ENCODE peak calls at places on chromosomes 2 and 18, in seven cellular contexts. One of them, this sample, is unnamed.
A peak's percentile ranks its signal among the peaks of the same experiment; 100 is the strongest.

GRCh38 chr2:240705204-240705781 is 13.6 kb downstream of the AQP12A start:
- DNase-seq in GM04503: no peak
- DNase-seq in psoas muscle: peak; percentile 22
- DNase-seq in lower lobe of right lung: no peak
- DNase-seq in hypothalamus: no peak
- DNase-seq in adrenal gland: no peak
- DNase-seq in HL-60: no peak
- DNase-seq in this sample: peak; percentile 56

GRCh38 chr18:50977037-50977760 is 9.4 kb downstream of the ELAC1 start:
- DNase-seq in GM04503: no peak
- DNase-seq in psoas muscle: no peak
- DNase-seq in lower lobe of right lung: no peak
- DNase-seq in hypothalamus: no peak
- DNase-seq in adrenal gland: no peak
- DNase-seq in HL-60: no peak
- DNase-seq in this sample: no peak

GRCh38 chr18:24027156-24027555 is 12.6 kb downstream of the TTC39C start:
- DNase-seq in GM04503: peak; percentile 85
- DNase-seq in psoas muscle: peak; percentile 72
- DNase-seq in lower lobe of right lung: no peak
- DNase-seq in hypothalamus: no peak
- DNase-seq in adrenal gland: peak; percentile 88
- DNase-seq in HL-60: peak; percentile 80
- DNase-seq in this sample: no peak

GRCh38 chr2:8659092-8659734 is 22.6 kb upstream of the ID2 start:
- DNase-seq in GM04503: no peak
- DNase-seq in psoas muscle: no peak
- DNase-seq in lower lobe of right lung: no peak
- DNase-seq in hypothalamus: no peak
- DNase-seq in adrenal gland: peak; percentile 61
- DNase-seq in HL-60: no peak
- DNase-seq in this sample: no peak

GRCh38 chr18:80086281-80086680 is 22.8 kb upstream of the ADNP2 start:
- DNase-seq in GM04503: no peak
- DNase-seq in psoas muscle: no peak
- DNase-seq in lower lobe of right lung: no peak
- DNase-seq in hypothalamus: no peak
- DNase-seq in adrenal gland: no peak
- DNase-seq in HL-60: no peak
- DNase-seq in this sample: no peak

GRCh38 chr18:45998244-45998643 is 31.1 kb upstream of the EPG5 start:
- DNase-seq in GM04503: no peak
- DNase-seq in psoas muscle: no peak
- DNase-seq in lower lobe of right lung: no peak
- DNase-seq in hypothalamus: no peak
- DNase-seq in adrenal gland: no peak
- DNase-seq in HL-60: no peak
- DNase-seq in this sample: no peak

GRCh38 chr2:218648473-218649100 is 10.8 kb downstream of the ZNF142 start:
- DNase-seq in GM04503: no peak
- DNase-seq in psoas muscle: no peak
- DNase-seq in lower lobe of right lung: no peak
- DNase-seq in hypothalamus: no peak
- DNase-seq in adrenal gland: peak; percentile 49
- DNase-seq in HL-60: peak; percentile 38
- DNase-seq in this sample: no peak

GRCh38 chr2:224142397-224143312 is 103.6 kb upstream of the SERPINE2 start:
- DNase-seq in GM04503: peak; percentile 78
- DNase-seq in psoas muscle: no peak
- DNase-seq in lower lobe of right lung: no peak
- DNase-seq in hypothalamus: no peak
- DNase-seq in adrenal gland: no peak
- DNase-seq in HL-60: no peak
- DNase-seq in this sample: no peak

GRCh38 chr2:209579236-209579749 is 155.4 kb downstream of the MAP2 start:
- DNase-seq in GM04503: no peak
- DNase-seq in psoas muscle: no peak
- DNase-seq in lower lobe of right lung: no peak
- DNase-seq in hypothalamus: peak; percentile 7
- DNase-seq in adrenal gland: no peak
- DNase-seq in HL-60: no peak
- DNase-seq in this sample: no peak